ENCODE peak calls at places on chromosomes 3 and 15, in four cellular contexts. H, V, Z and O are unnamed samples.

GRCh38 chr15:58003810-58004209 is 61.7 kb downstream of the ALDH1A2 start:
- DNase-seq in H (no peak), Z (no peak), V (no peak), O (no peak)

GRCh38 chr3:61929631-61930030 is 368.3 kb downstream of the PTPRG start:
- DNase-seq in Z (no peak), H (no peak), V (no peak), O (no peak)

GRCh38 chr3:38374221-38374620 is 27.6 kb downstream of the XYLB start:
- DNase-seq in Z (no peak), V (no peak), H (no peak), O (no peak)

GRCh38 chr3:135531996-135532395 is 433.5 kb upstream of the PPP2R3A start:
- DNase-seq in Z (no peak), H (no peak), V (no peak), O (no peak)

GRCh38 chr3:62587579-62588031 is 214.3 kb upstream of the FEZF2 start:
- DNase-seq in Z (no peak), H (peak), V (no peak), O (no peak)

GRCh38 chr15:64911317-64912186 is at the start of gene ANKDD1A:
- DNase-seq in Z (no peak), H (peak), V (peak), O (no peak)

GRCh38 chr3:102129774-102130608 is 280.7 kb downstream of the NFKBIZ start:
- DNase-seq in H (peak), Z (no peak), V (peak), O (no peak)

GRCh38 chr3:169811606-169812123 is 1.0 kb upstream of the LRRIQ4 start:
- DNase-seq in H (peak), V (no peak), Z (no peak), O (no peak)

GRCh38 chr3:52829906-52830463 is 487 bp downstream of the ITIH4 start:
- DNase-seq in H (no peak), V (no peak), Z (no peak), O (no peak)

GRCh38 chr3:124854027-124854426 is 33.1 kb downstream of the ITGB5 start:
- DNase-seq in V (no peak), H (peak), Z (no peak), O (no peak)

GRCh38 chr3:188749010-188749617 is 422.7 kb upstream of the TPRG1 start:
- DNase-seq in H (no peak), Z (no peak), V (peak), O (no peak)
- TF ChIP-seq CEBPB in H (no peak), Z (no peak), V (no peak), O (no peak)

DNA sequence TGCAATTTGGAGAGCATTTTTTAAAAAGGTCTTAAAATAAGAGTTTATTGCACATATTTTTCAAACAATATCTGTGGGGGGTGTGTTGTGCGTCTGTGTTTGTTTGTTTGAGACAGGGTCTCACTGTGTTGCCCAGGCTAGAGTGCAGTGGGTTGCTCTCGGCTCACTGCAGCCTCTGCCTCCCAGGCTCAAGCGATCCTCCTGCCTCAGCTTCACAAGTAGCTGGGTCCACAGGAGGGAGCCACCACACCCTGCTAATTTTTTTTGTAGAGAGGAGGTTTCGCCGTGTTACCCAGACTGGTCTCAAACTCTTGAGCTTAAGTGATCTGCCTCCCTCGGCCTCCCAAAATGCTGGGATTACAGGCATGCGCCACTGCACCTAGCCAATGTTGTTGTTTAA is 2.7 kb downstream of the MLF1 start:
- DNase-seq in Z (no peak), H (no peak), V (peak), O (no peak)
- TF ChIP-seq CEBPB in Z (no peak), H (no peak), V (no peak), O (no peak)

GRCh38 chr3:113677745-113678144 is 18.7 kb downstream of the USF3 start:
- DNase-seq in Z (no peak), V (no peak), H (no peak), O (peak)

GRCh38 chr3:113678773-113679172 is 17.7 kb downstream of the USF3 start:
- DNase-seq in H (no peak), V (no peak), Z (no peak), O (no peak)

GRCh38 chr3:113673593-113673992 is 22.8 kb downstream of the USF3 start:
- DNase-seq in H (no peak), Z (no peak), V (no peak), O (no peak)

GRCh38 chr3:113676252-113676651 is 20.2 kb downstream of the USF3 start:
- DNase-seq in V (no peak), H (no peak), Z (no peak), O (no peak)
- TF ChIP-seq CEBPB in V (no peak), H (no peak), Z (no peak), O (no peak)

DNA sequence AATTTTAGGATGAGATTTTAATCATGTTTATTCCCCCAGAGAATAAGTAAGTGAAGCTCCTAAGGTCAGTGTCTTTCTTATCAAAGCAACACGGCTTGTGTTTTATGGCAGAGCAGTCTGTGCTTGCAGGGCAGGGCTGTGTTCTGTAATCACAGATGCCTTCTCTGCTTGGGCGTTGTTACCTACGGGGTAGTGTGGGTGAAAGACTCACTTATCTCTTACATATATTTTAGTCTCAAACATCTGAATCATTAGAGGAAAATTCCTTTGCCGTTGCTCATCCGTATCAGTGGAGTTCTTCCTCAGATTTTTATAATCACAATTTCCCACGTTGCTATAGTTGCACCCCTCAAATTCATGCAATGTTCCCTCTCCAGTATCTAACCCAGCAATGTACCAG is 271.7 kb upstream of the MEIS2 start:
- DNase-seq in V (no peak), H (no peak), Z (no peak), O (no peak)
- TF ChIP-seq CEBPB in V (no peak), H (no peak), Z (no peak), O (no peak)